ENCODE peak calls at places on chromosomes 4 and X, in five cellular contexts. N, W, H, V and M are unnamed samples. For H3K27me3, the result is how much of the 10 kb centered on the place peaks cover.

GRCh38 chr4:160347197-160347596 is 1244.3 kb downstream of the RAPGEF2 start:
- DNase-seq in N (no peak), W (no peak), H (no peak), V (no peak), M (no peak)

GRCh38 chr4:3464911-3465697 is 2.0 kb downstream of the DOK7 start:
- DNase-seq in N (no peak), W (no peak), H (no peak), V (no peak), M (no peak)

GRCh38 chr4:169050308-169050707 is 40.3 kb upstream of the CBR4 start:
- DNase-seq in N (no peak), W (no peak), H (no peak), V (no peak), M (no peak)

GRCh38 chr4:53716471-53717063 is 125.3 kb upstream of the LNX1 start:
- DNase-seq in N (peak), W (no peak), H (no peak), V (no peak), M (no peak)

GRCh38 chr4:153065286-153065685 is 129.2 kb downstream of the FHDC1 start:
- DNase-seq in N (no peak), W (no peak), H (no peak), V (no peak), M (no peak)

GRCh38 chrX:53594354-53594753 is 92.2 kb downstream of the HUWE1 start:
- DNase-seq in N (peak), W (peak), H (no peak), V (no peak), M (no peak)

GRCh38 chr4:179719766-179720470 is 2277.7 kb upstream of the AGA start:
- DNase-seq in N (no peak), W (no peak), H (no peak), V (no peak), M (no peak)

GRCh38 chrX:110146521-110146920 is 143.6 kb downstream of the TMEM164 start:
- DNase-seq in N (peak), W (peak), H (peak), V (peak), M (peak)

GRCh38 chrX:15567886-15568616 is 32.7 kb downstream of the ACE2 start:
- DNase-seq in N (peak), W (peak), H (no peak), V (no peak), M (no peak)

GRCh38 chrX:110462957-110463356 is 104.3 kb downstream of the RTL9 start:
- DNase-seq in N (no peak), W (no peak), H (no peak), V (no peak), M (peak)

GRCh38 chrX:153414838-153415552 is 3.7 kb downstream of the ZFP92 start:
- DNase-seq in N (peak), W (no peak), H (no peak), V (no peak), M (no peak)

GRCh38 chr4:159551268-159551667 is 448.4 kb downstream of the RAPGEF2 start:
- DNase-seq in N (no peak), W (no peak), H (no peak), V (no peak), M (no peak)

GRCh38 chrX:149074429-149074828 is 430.7 kb downstream of the IDS start:
- DNase-seq in N (peak), W (no peak), H (no peak), V (no peak), M (no peak)

GRCh38 chr4:21802406-21802805 is 146.2 kb downstream of the KCNIP4 start:
- DNase-seq in N (no peak), W (no peak), H (no peak), V (no peak), M (no peak)

GRCh38 chr4:98626350-98626749 is 32.1 kb downstream of the TSPAN5 start:
- DNase-seq in N (peak), W (no peak), H (no peak), V (no peak), M (no peak)

GRCh38 chr4:15935504-15936392 is 2.8 kb downstream of the FGFBP1 start:
- DNase-seq in N (no peak), W (no peak), H (no peak), V (no peak), M (no peak)

GRCh38 chr4:83107636-83108035 is 6.9 kb downstream of the PLAC8 start:
- DNase-seq in N (no peak), W (no peak), H (no peak), V (no peak), M (no peak)

GRCh38 chr4:76219299-76220055 is 5.9 kb upstream of the SCARB2 start:
- DNase-seq in N (peak), W (peak), H (no peak), V (no peak), M (no peak)

GRCh38 chr4:139403457-139403856 is 50.5 kb upstream of the RAB33B start:
- DNase-seq in N (no peak), W (no peak), H (no peak), V (no peak), M (no peak)

GRCh38 chr4:11910780-11911179 is 482.1 kb upstream of the HS3ST1 start:
- DNase-seq in N (no peak), W (no peak), H (no peak), V (no peak), M (no peak)

GRCh38 chr4:185183622-185184281 is 20.0 kb downstream of the CFAP97 start:
- DNase-seq in N (peak), W (peak), H (peak), V (peak), M (peak)

GRCh38 chr4:137599766-137600165 is 67.5 kb upstream of the PCDH18 start:
- DNase-seq in N (no peak), W (no peak), H (no peak), V (no peak), M (no peak)

GRCh38 chrX:1477801-1478458 is 25.2 kb upstream of the ASMTL start:
- DNase-seq in N (no peak), W (no peak), H (peak), V (no peak), M (no peak)

GRCh38 chr4:7398104-7398423 is 36.7 kb downstream of the PSAPL1 start:
- DNase-seq in N (peak), W (no peak), H (peak), V (no peak), M (no peak)

GRCh38 chr4:169238445-169238844 is 32.3 kb downstream of the SH3RF1 start:
- DNase-seq in N (peak), W (no peak), H (no peak), V (no peak), M (no peak)

GRCh38 chrX:97400492-97400891 is 516.8 kb downstream of the RPA4 start:
- DNase-seq in N (no peak), W (no peak), H (no peak), V (no peak), M (no peak)

GRCh38 chr4:3820806-3821579 is 54.8 kb downstream of the ADRA2C start:
- DNase-seq in N (no peak), W (no peak), H (no peak), V (no peak), M (no peak)

GRCh38 chrX:79415056-79415455 is 47.9 kb upstream of the ITM2A start:
- DNase-seq in N (no peak), W (no peak), H (no peak), V (no peak), M (no peak)

GRCh38 chr4:102663073-102663472 is 97.7 kb downstream of the MANBA start:
- DNase-seq in N (peak), W (no peak), H (no peak), V (no peak), M (no peak)

GRCh38 chr4:2288051-2288541 is 26.2 kb upstream of the MXD4 start:
- DNase-seq in N (no peak), W (no peak), H (no peak), V (no peak), M (no peak)

GRCh38 chr4:98181815-98182214 is 38.5 kb upstream of the STPG2 start:
- DNase-seq in N (peak), W (no peak), H (no peak), V (no peak), M (no peak)

GRCh38 chr4:93203708-93204107 is 624.8 kb upstream of the ATOH1 start:
- DNase-seq in N (no peak), W (peak), H (no peak), V (no peak), M (no peak)

GRCh38 chr4:19739101-19739651 is 512.5 kb upstream of the SLIT2 start:
- DNase-seq in N (peak), W (no peak), H (no peak), V (no peak), M (no peak)

GRCh38 chr4:10083861-10084641 is 32.5 kb downstream of the WDR1 start:
- DNase-seq in N (no peak), W (no peak), H (no peak), V (no peak), M (no peak)

GRCh38 chrX:133440081-133440796 is 24.9 kb upstream of the GPC4 start:
- DNase-seq in N (no peak), W (no peak), H (no peak), V (peak), M (no peak)

GRCh38 chr4:85968945-85969830 is 390.7 kb downstream of the MAPK10 start:
- DNase-seq in N (peak), W (peak), H (no peak), V (peak), M (peak)

GRCh38 chrX:70434914-70435586 is 9.6 kb upstream of the DLG3 start:
- DNase-seq in N (peak), W (no peak), H (no peak), V (no peak), M (no peak)

GRCh38 chrX:107825698-107826285 is at the start of gene MID2:
- DNase-seq in N (peak), W (no peak), H (peak), V (peak), M (peak)

DNA sequence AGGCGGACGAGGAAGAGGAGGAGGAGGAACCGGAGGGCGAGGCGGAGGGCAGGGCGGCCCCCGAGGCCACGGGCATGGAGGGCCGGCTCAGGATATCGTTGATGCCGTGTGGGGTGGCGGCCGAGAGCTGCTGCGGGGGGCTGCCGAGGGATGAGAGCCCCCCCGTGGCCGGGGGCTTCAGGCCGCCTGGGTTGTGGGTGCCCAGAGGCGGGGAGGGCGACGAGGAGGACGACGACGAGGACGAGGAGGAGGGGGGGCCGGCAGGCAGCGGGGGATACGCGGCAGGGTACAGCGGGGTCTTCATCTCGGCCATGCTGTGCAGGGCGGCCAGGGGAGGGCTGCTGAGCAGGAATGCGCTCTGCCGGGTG is 1.3 kb downstream of the NKX6-1 start:
- DNase-seq in N (no peak), W (no peak), H (peak), V (no peak), M (no peak)
- H3K27me3 ChIP-seq in N (half or more), W (half or more), H (half or more), V (half or more), M (under half)

GRCh38 chr4:67770422-67770821 is 16.2 kb upstream of the GNRHR start:
- DNase-seq in N (no peak), W (no peak), H (no peak), V (no peak), M (no peak)
- H2AFZ ChIP-seq in N (no peak), W (no peak), H (no peak), V (no peak), M (no peak)

GRCh38 chrX:132217203-132218073 is 1.8 kb downstream of the RAP2C start:
- DNase-seq in N (peak), W (peak), H (peak), V (peak), M (peak)
- H3K27me3 ChIP-seq in N (under half), W (under half), H (under half), V (under half), M (under half)

DNA sequence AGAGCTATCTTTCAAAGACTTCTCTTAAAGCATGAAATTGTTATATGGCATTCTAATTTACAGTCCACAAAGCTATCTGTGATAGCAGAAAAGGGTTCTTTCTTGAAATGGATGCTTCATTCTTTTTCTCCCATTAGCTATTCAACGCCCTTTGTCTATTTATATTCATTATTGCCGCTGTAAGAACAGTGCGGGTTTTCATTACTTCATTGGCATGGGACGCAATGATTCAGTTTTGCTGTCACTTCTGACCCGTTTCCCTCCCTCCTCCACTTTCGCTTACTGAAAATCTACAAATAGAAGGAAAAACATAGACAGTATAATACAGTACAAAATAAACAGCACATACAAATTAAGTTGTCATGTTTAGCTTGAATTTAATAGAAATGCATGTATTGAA is 394.7 kb downstream of the PCDH7 start:
- DNase-seq in N (no peak), W (no peak), H (no peak), V (no peak), M (no peak)
- H2AFZ ChIP-seq in N (no peak), W (no peak), H (no peak), V (no peak), M (no peak)

DNA sequence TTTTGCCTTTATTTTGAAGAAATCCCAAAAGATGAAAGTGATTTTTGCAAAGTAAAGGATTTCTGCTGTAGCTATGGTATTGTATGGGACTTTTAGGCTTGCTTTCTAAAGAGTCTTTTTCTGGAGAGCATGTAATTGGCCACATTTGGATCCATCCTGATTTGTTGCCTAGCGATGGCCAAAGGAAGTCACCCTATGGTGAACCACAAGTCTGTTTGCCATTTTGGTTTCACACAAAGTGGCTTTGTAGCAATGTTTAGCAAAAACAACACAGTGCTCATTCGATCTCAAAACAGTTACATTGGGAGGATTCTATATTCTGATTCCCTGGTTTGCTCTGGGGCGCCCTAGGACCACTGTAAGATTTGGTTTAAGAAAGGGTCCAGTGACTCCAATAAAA is 44.1 kb upstream of the INTS6L start:
- DNase-seq in N (no peak), W (no peak), H (no peak), V (no peak), M (no peak)
- H3K27me3 ChIP-seq in N (under half), W (under half), H (under half), V (under half), M (under half)

GRCh38 chr4:69484011-69484410 is 11.7 kb downstream of the UGT2B4 start:
- DNase-seq in N (no peak), W (no peak), H (no peak), V (no peak), M (no peak)
- H2AFZ ChIP-seq in N (no peak), W (no peak), H (no peak), V (no peak), M (no peak)

DNA sequence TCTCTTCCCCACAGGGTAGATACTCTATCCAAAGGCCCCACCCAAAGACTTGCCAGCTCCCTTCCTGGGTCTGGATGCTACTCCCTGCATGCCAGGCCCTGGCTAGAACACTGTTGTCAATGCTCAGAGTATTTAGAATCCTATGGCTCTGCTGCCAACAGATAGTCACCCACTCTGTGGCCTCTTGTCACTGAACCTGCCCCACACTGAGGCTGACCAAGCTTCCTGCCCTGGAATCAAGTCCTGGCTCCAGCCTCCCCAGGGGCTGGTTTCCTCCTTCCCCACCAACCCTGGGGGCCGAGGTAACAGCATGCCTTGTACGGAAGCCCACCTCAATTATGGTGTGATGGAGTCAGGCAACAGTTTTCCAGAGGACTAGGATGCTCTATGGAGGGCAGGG is 63.3 kb downstream of the EFNB1 start:
- DNase-seq in N (no peak), W (no peak), H (no peak), V (no peak), M (no peak)
- H3K27me3 ChIP-seq in N (under half), W (under half), H (under half), V (under half), M (under half)

DNA sequence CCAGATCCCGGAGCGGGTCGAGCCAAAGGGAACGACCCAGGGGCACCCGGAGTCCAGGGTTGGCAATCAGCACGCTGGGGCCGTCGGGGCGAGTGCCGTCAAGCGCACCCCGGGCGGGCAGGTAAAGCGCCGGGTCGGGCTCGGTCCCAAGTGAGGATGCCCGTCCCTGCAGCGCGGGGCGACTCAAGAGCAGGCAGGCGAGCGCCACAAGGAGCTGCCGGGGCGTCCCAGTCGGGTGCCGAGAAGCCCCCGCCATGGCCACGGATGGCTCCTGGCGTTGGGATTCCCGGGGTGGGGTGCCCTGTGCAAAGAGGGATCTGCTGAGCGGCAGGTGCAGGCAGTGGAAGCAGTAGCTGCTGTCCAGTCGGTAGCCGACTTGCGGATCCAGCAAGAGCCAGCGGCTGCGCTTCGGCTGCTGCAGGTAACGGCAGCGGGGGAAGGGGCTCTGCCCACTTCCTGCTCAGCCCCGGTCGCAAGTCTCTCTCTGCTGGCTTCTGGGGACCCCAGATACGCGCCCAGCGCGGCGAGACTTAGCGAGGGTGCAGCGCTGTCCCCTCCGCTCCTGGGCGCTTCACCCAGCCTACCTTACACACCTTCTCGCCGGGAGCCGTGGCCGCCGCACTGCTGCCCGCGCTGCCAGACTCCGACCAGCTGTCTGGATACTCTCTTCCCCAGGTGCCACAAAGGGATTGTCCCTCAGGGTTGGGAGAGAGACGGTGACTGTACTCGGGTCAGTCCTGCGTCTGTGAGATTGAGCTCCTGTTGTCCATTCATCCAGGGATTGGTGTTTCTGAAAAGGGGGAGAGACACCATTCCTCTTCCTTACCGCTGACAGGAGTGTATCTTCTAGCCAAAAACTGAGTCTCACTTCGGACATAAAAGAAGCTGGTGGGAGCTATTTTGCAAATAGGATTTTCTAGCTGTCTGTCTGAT is at the start of gene FREM3:
- DNase-seq in N (no peak), W (no peak), H (peak), V (peak), M (no peak)
- H2AFZ ChIP-seq in N (no peak), W (no peak), H (peak), V (peak), M (no peak)

GRCh38 chr4:181964731-181965130 is 278.5 kb upstream of the TENM3 start:
- DNase-seq in N (no peak), W (no peak), H (no peak), V (no peak), M (no peak)

GRCh38 chr4:181970356-181970755 is 272.8 kb upstream of the TENM3 start:
- DNase-seq in N (no peak), W (no peak), H (no peak), V (no peak), M (no peak)

GRCh38 chr4:181968371-181968770 is 274.8 kb upstream of the TENM3 start:
- DNase-seq in N (peak), W (no peak), H (no peak), V (no peak), M (no peak)

GRCh38 chr4:181966084-181966483 is 277.1 kb upstream of the TENM3 start:
- DNase-seq in N (no peak), W (no peak), H (no peak), V (no peak), M (no peak)

GRCh38 chr4:181967401-181967800 is 275.8 kb upstream of the TENM3 start:
- DNase-seq in N (no peak), W (no peak), H (no peak), V (no peak), M (no peak)
- H3K27me3 ChIP-seq in N (under half), W (under half), H (under half), V (under half), M (under half)